ENCODE peak calls at places on chromosomes 13 and 19, in four cellular contexts. One of them, this sample, is unnamed.
A peak's percentile ranks its signal among the peaks of the same experiment; 100 is the strongest.

GRCh38 chr19:40982594-40983101 is 8.4 kb upstream of the CYP2B6 start:
- DNase-seq in MCF 10A: no peak
- DNase-seq in amniotic stem cell: no peak
- DNase-seq in fibroblast of the aortic adventitia: peak; percentile 41
- DNase-seq in this sample: peak; percentile 3

GRCh38 chr19:1651061-1651547 is 1.3 kb downstream of the TCF3 start:
- DNase-seq in MCF 10A: peak; percentile 22
- DNase-seq in amniotic stem cell: no peak
- DNase-seq in fibroblast of the aortic adventitia: peak; percentile 31
- DNase-seq in this sample: peak; percentile 4

GRCh38 chr19:11948646-11949045 is 16.2 kb upstream of the ZNF763 start:
- DNase-seq in MCF 10A: no peak
- DNase-seq in amniotic stem cell: no peak
- DNase-seq in fibroblast of the aortic adventitia: no peak
- DNase-seq in this sample: peak; percentile 18

GRCh38 chr19:1282588-1283206 is 3.0 kb upstream of the EFNA2 start:
- DNase-seq in MCF 10A: no peak
- DNase-seq in amniotic stem cell: no peak
- DNase-seq in fibroblast of the aortic adventitia: no peak
- DNase-seq in this sample: no peak

GRCh38 chr13:25906211-25906661 is 145.6 kb downstream of the SHISA2 start:
- DNase-seq in MCF 10A: no peak
- DNase-seq in amniotic stem cell: no peak
- DNase-seq in fibroblast of the aortic adventitia: no peak
- DNase-seq in this sample: no peak

GRCh38 chr13:51858433-51859247 is 3.1 kb upstream of the CCDC70 start:
- DNase-seq in MCF 10A: no peak
- DNase-seq in amniotic stem cell: no peak
- DNase-seq in fibroblast of the aortic adventitia: no peak
- DNase-seq in this sample: no peak

GRCh38 chr19:36488816-36489138 is 584 bp downstream of the ZNF566 start:
- DNase-seq in MCF 10A: no peak
- DNase-seq in amniotic stem cell: no peak
- DNase-seq in fibroblast of the aortic adventitia: no peak
- DNase-seq in this sample: no peak

GRCh38 chr13:73268306-73268705 is 209.5 kb downstream of the KLF5 start:
- DNase-seq in MCF 10A: peak; percentile 94
- DNase-seq in amniotic stem cell: no peak
- DNase-seq in fibroblast of the aortic adventitia: peak; percentile 34
- DNase-seq in this sample: peak; percentile 70

GRCh38 chr19:29366757-29367156 is 153.8 kb upstream of the UQCRFS1 start:
- DNase-seq in MCF 10A: no peak
- DNase-seq in amniotic stem cell: no peak
- DNase-seq in fibroblast of the aortic adventitia: no peak
- DNase-seq in this sample: no peak

GRCh38 chr19:11481777-11482383 is 1.0 kb upstream of the ELAVL3 start:
- DNase-seq in MCF 10A: no peak
- DNase-seq in amniotic stem cell: no peak
- DNase-seq in fibroblast of the aortic adventitia: peak; percentile 75
- DNase-seq in this sample: peak; percentile 55

GRCh38 chr13:97279913-97280312 is 57.8 kb downstream of the MBNL2 start:
- DNase-seq in MCF 10A: no peak
- DNase-seq in amniotic stem cell: no peak
- DNase-seq in fibroblast of the aortic adventitia: peak; percentile 74
- DNase-seq in this sample: no peak

GRCh38 chr13:62119739-62120700 is 704.4 kb upstream of the PCDH20 start:
- DNase-seq in MCF 10A: peak; percentile 27
- DNase-seq in amniotic stem cell: no peak
- DNase-seq in fibroblast of the aortic adventitia: peak; percentile 2
- DNase-seq in this sample: no peak